ENCODE peak calls at places on chromosome 10, in eight cellular contexts. W, T, M, I, P, O, B and J are unnamed samples.
A peak's percentile ranks its signal among the peaks of the same experiment; 100 is the strongest.

GRCh38 chr10:109650228-109650627 is 273.1 kb downstream of the XPNPEP1 start:
- DNase-seq in P (no peak), T (no peak), M (peak; percentile 42), B (no peak), W (peak; percentile 59), O (no peak), I (no peak), J (no peak)

GRCh38 chr10:34114914-34115313 is 700.2 kb downstream of the PARD3 start:
- DNase-seq in T (no peak), M (no peak), O (no peak), W (no peak), I (no peak), B (no peak), P (no peak), J (no peak)

GRCh38 chr10:34816067-34817002 is 1.2 kb upstream of the PARD3 start:
- DNase-seq in B (peak; percentile 36), T (peak; percentile 51), O (no peak), M (no peak), W (peak; percentile 25), I (no peak), P (peak; percentile 53), J (no peak)

GRCh38 chr10:73773152-73773879 is 8.5 kb upstream of the CHCHD1 start:
- DNase-seq in B (no peak), P (no peak), W (no peak), I (peak; percentile 34), T (no peak), M (no peak), O (no peak), J (no peak)

GRCh38 chr10:12492016-12492415 is 142.7 kb downstream of the CAMK1D start:
- DNase-seq in I (no peak), T (no peak), W (no peak), O (no peak), P (no peak), M (no peak), B (no peak), J (no peak)

GRCh38 chr10:78277734-78278404 is 244.2 kb downstream of the RPS24 start:
- DNase-seq in I (no peak), T (peak; percentile 30), O (no peak), M (no peak), B (no peak), P (peak; percentile 66), W (peak; percentile 35), J (no peak)

GRCh38 chr10:79098596-79099015 is 29.8 kb downstream of the ZMIZ1 start:
- DNase-seq in W (no peak), I (peak; percentile 89), O (no peak), B (no peak), M (no peak), P (no peak), T (no peak), J (no peak)

GRCh38 chr10:129628823-129629222 is 161.8 kb downstream of the MGMT start:
- DNase-seq in M (no peak), P (no peak), W (no peak), I (no peak), B (no peak), O (no peak), T (no peak), J (no peak)

GRCh38 chr10:7410306-7410799 is 481 bp downstream of the SFMBT2 start:
- DNase-seq in P (peak; percentile 22), O (peak; percentile 62), W (peak; percentile 18), M (no peak), I (peak; percentile 43), T (peak; percentile 39), B (peak; percentile 16), J (peak; percentile 11)

GRCh38 chr10:361203-362135 is 226.2 kb downstream of the ZMYND11 start:
- DNase-seq in P (no peak), B (no peak), T (no peak), I (no peak), M (no peak), O (no peak), W (no peak), J (no peak)

GRCh38 chr10:96319754-96320514 is 15.7 kb downstream of the DNTT start:
- DNase-seq in P (no peak), W (no peak), M (no peak), B (no peak), O (no peak), T (no peak), I (no peak), J (no peak)

GRCh38 chr10:33212061-33212748 is 122.3 kb downstream of the NRP1 start:
- DNase-seq in M (no peak), I (no peak), W (no peak), T (no peak), O (no peak), P (peak; percentile 81), B (no peak), J (no peak)

GRCh38 chr10:485776-486572 is 203.5 kb downstream of the DIP2C start:
- DNase-seq in B (no peak), P (peak; percentile 22), I (no peak), T (no peak), W (no peak), M (no peak), O (no peak), J (no peak)

GRCh38 chr10:2978111-2978510 is 89.2 kb upstream of the PFKP start:
- DNase-seq in M (no peak), W (no peak), B (no peak), T (no peak), P (peak; percentile 75), I (peak; percentile 43), O (peak; percentile 12), J (no peak)

GRCh38 chr10:78419481-78420265 is 386.0 kb downstream of the RPS24 start:
- DNase-seq in W (no peak), I (no peak), M (no peak), P (no peak), O (no peak), T (no peak), B (no peak), J (no peak)

GRCh38 chr10:124336186-124336585 is 82.5 kb downstream of the OAT start:
- DNase-seq in W (no peak), P (peak; percentile 38), M (no peak), T (no peak), O (no peak), I (no peak), B (no peak), J (no peak)

GRCh38 chr10:124328514-124329220 is 90.1 kb downstream of the OAT start:
- DNase-seq in T (no peak), I (no peak), P (no peak), B (no peak), O (no peak), W (no peak), M (no peak), J (no peak)

GRCh38 chr10:124329368-124329767 is 89.4 kb downstream of the OAT start:
- DNase-seq in I (no peak), W (no peak), P (no peak), M (no peak), O (no peak), B (no peak), T (no peak), J (no peak)

GRCh38 chr10:124329941-124330340 is 88.8 kb downstream of the OAT start:
- DNase-seq in M (no peak), P (no peak), B (no peak), I (no peak), T (no peak), W (no peak), O (no peak), J (no peak)

DNA sequence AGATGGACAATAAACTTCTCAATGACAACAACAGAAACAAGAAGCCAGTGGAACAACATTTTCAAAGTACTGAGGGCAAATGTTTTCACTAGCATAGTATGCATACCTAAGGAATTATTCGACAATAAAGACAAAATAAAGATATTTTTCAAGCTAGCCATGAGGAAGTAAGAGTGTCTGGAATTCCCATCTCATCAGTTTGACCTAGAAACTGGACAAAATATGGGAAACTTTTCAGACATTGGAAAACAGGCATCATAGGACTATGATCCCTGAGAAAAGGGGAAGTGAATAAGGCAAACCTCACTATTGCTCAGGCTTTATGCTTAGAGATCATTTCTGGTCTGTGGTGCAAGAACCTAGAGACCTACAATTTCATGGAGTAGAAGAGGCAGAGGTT is 86.3 kb downstream of the OAT start:
- DNase-seq in P (no peak), W (no peak), T (no peak), M (no peak), B (no peak), O (no peak), I (no peak), J (no peak)
- H3K9me3 ChIP-seq in P (no peaks in the 10 kb centered on the region), W (no peaks in the 10 kb centered on the region), T (no peaks in the 10 kb centered on the region), M (no peaks in the 10 kb centered on the region), B (peaks cover 5% of the 10 kb centered on the region), O (peaks cover 4% of the 10 kb centered on the region), I (peaks cover 6% of the 10 kb centered on the region), J (no peaks in the 10 kb centered on the region)

GRCh38 chr10:125000366-125001312 is 58.7 kb downstream of the ZRANB1 start:
- DNase-seq in P (peak; percentile 63), W (peak; percentile 78), M (peak; percentile 64), B (peak; percentile 7), I (no peak), O (peak; percentile 76), T (no peak), J (peak; percentile 28)
- TF ChIP-seq CTCF in P (peak; percentile 15), W (peak; percentile 17), M (no peak), B (no peak), I (peak; percentile 16), O (peak; percentile 44), T (no peak), J (no peak)

DNA sequence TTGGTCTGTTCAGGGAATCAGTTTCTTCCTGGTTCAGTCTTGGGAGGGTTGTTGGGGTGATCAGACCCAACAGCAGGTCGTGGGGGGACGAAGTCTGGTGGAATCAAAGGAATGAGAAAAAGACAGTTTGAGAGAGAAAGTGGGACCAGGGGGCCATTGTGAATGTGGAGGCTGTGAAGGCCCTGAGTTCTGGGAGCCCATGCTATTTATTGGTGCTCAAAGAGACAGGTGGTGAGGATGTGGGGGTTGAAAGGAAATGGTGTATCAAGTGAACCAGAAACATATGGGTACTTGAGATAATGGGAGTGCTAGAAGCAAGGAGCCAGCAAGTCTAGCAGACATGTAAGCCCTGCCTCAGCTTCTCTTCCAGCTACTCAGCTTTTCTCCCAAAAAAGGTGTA is 84.1 kb downstream of the CCSER2 start:
- DNase-seq in P (no peak), M (no peak), I (peak; percentile 2), O (no peak), T (no peak), B (no peak), W (no peak), J (no peak)
- H3K9me3 ChIP-seq in P (no peaks in the 10 kb centered on the region), M (no peaks in the 10 kb centered on the region), I (peaks cover 4% of the 10 kb centered on the region), O (peaks cover 40% of the 10 kb centered on the region), T (peaks cover 23% of the 10 kb centered on the region), B (peaks cover 13% of the 10 kb centered on the region), W (no peaks in the 10 kb centered on the region), J (peaks cover 27% of the 10 kb centered on the region)

GRCh38 chr10:122112625-122113160 is 123.7 kb downstream of the TACC2 start:
- DNase-seq in O (no peak), T (peak; percentile 90), I (no peak), W (peak; percentile 86), M (peak; percentile 89), B (peak; percentile 88), P (peak; percentile 96), J (no peak)
- TF ChIP-seq CTCF in O (no peak), T (peak; percentile 31), I (no peak), W (peak; percentile 72), M (peak; percentile 14), B (no peak), P (peak; percentile 50), J (no peak)